ENCODE peak calls at places on chromosomes 1 and 21, in six cellular contexts. U, W, N, R, M and Q are unnamed samples.

GRCh38 chr1:17831619-17832018 is 76.5 kb downstream of the ACTL8 start:
- DNase-seq in R (no peak), U (peak), M (peak), W (no peak), N (peak), Q (no peak)

GRCh38 chr21:32956257-32956656 is 69.5 kb upstream of the OLIG2 start:
- DNase-seq in N (no peak), W (no peak), M (no peak), R (no peak), U (no peak), Q (no peak)

GRCh38 chr1:228066416-228066815 is 16.1 kb upstream of the ARF1 start:
- DNase-seq in U (no peak), W (no peak), N (no peak), R (no peak), M (no peak), Q (no peak)

GRCh38 chr1:233512538-233512937 is 101.4 kb upstream of the KCNK1 start:
- DNase-seq in U (no peak), R (no peak), W (no peak), N (no peak), M (no peak), Q (no peak)

GRCh38 chr1:43053040-43053439 is 94.4 kb upstream of the SLC2A1 start:
- DNase-seq in N (no peak), M (no peak), U (no peak), W (no peak), R (no peak), Q (no peak)

GRCh38 chr1:230869499-230869898 is 1.2 kb upstream of the C1orf198 start:
- DNase-seq in R (no peak), W (no peak), N (no peak), U (no peak), M (no peak), Q (no peak)

GRCh38 chr1:202189012-202189790 is 4.4 kb upstream of the LGR6 start:
- DNase-seq in U (peak), R (peak), N (no peak), W (peak), M (no peak), Q (peak)

GRCh38 chr1:81142099-81142776 is 658.5 kb upstream of the ADGRL2 start:
- DNase-seq in N (no peak), U (no peak), R (no peak), M (no peak), W (no peak), Q (no peak)

GRCh38 chr1:229718177-229718576 is 92.1 kb downstream of the URB2 start:
- DNase-seq in W (no peak), U (no peak), M (no peak), R (no peak), N (no peak), Q (no peak)

GRCh38 chr1:110494522-110495406 is 24.2 kb downstream of the KCNA10 start:
- DNase-seq in M (no peak), U (no peak), W (no peak), R (no peak), N (no peak), Q (no peak)